ENCODE peak calls at places on chromosomes 12 and 14, in five cellular contexts. One of them, this sample, is unnamed.
A peak's percentile ranks its signal among the peaks of the same experiment; 100 is the strongest.

GRCh38 chr14:77027538-77028383 is 747 bp downstream of the IRF2BPL start:
- DNase-seq in adipocyte: peak; percentile 85
- DNase-seq in A549: peak; percentile 65
- DNase-seq in mesenchymal stem cell: peak; percentile 84
- DNase-seq in fibroblast of lung: peak; percentile 82
- DNase-seq in this sample: peak; percentile 64

GRCh38 chr14:103630364-103631108 is 1.5 kb downstream of the KLC1 start:
- DNase-seq in adipocyte: peak; percentile 60
- DNase-seq in A549: no peak
- DNase-seq in mesenchymal stem cell: peak; percentile 40
- DNase-seq in fibroblast of lung: peak; percentile 27
- DNase-seq in this sample: peak; percentile 10

GRCh38 chr12:126384029-126384564 is 1318.9 kb downstream of the AACS start:
- DNase-seq in adipocyte: no peak
- DNase-seq in A549: no peak
- DNase-seq in mesenchymal stem cell: no peak
- DNase-seq in fibroblast of lung: peak; percentile 27
- DNase-seq in this sample: no peak

GRCh38 chr14:60981626-60982455 is 796 bp downstream of the SLC38A6 start:
- DNase-seq in adipocyte: peak; percentile 77
- DNase-seq in A549: peak; percentile 37
- DNase-seq in mesenchymal stem cell: peak; percentile 88
- DNase-seq in fibroblast of lung: peak; percentile 90
- DNase-seq in this sample: peak; percentile 72

GRCh38 chr12:25497021-25497420 is 56.1 kb downstream of the LMNTD1 start:
- DNase-seq in adipocyte: no peak
- DNase-seq in A549: no peak
- DNase-seq in mesenchymal stem cell: no peak
- DNase-seq in fibroblast of lung: peak; percentile 60
- DNase-seq in this sample: no peak

GRCh38 chr12:43848786-43849185 is 12.9 kb downstream of the TMEM117 start:
- DNase-seq in adipocyte: no peak
- DNase-seq in A549: no peak
- DNase-seq in mesenchymal stem cell: no peak
- DNase-seq in fibroblast of lung: no peak
- DNase-seq in this sample: no peak

GRCh38 chr14:21768116-21768874 is 94.7 kb upstream of the OR4E1 start:
- DNase-seq in adipocyte: no peak
- DNase-seq in A549: peak; percentile 7
- DNase-seq in mesenchymal stem cell: peak; percentile 14
- DNase-seq in fibroblast of lung: no peak
- DNase-seq in this sample: peak; percentile 38

GRCh38 chr12:46472893-46473633 is 100.5 kb upstream of the SLC38A2 start:
- DNase-seq in adipocyte: peak; percentile 56
- DNase-seq in A549: no peak
- DNase-seq in mesenchymal stem cell: peak; percentile 68
- DNase-seq in fibroblast of lung: peak; percentile 75
- DNase-seq in this sample: peak; percentile 94

GRCh38 chr14:32560213-32560857 is 231.2 kb downstream of the AKAP6 start:
- DNase-seq in adipocyte: peak; percentile 95
- DNase-seq in A549: peak; percentile 53
- DNase-seq in mesenchymal stem cell: peak; percentile 85
- DNase-seq in fibroblast of lung: peak; percentile 76
- DNase-seq in this sample: peak; percentile 76

GRCh38 chr12:1527789-1528188 is 66.6 kb downstream of the FBXL14 start:
- DNase-seq in adipocyte: peak; percentile 69
- DNase-seq in A549: no peak
- DNase-seq in mesenchymal stem cell: peak; percentile 76
- DNase-seq in fibroblast of lung: peak; percentile 87
- DNase-seq in this sample: no peak

GRCh38 chr12:32273712-32274111 is 125.6 kb upstream of the FGD4 start:
- DNase-seq in adipocyte: no peak
- DNase-seq in A549: no peak
- DNase-seq in mesenchymal stem cell: no peak
- DNase-seq in fibroblast of lung: no peak
- DNase-seq in this sample: no peak

GRCh38 chr12:1914116-1914911 is 4.1 kb downstream of the CACNA2D4 start:
- DNase-seq in adipocyte: no peak
- DNase-seq in A549: no peak
- DNase-seq in mesenchymal stem cell: no peak
- DNase-seq in fibroblast of lung: no peak
- DNase-seq in this sample: no peak

GRCh38 chr14:54394596-54394995 is 2.2 kb upstream of the CDKN3 start:
- DNase-seq in adipocyte: no peak
- DNase-seq in A549: no peak
- DNase-seq in mesenchymal stem cell: no peak
- DNase-seq in fibroblast of lung: no peak
- DNase-seq in this sample: no peak

GRCh38 chr12:1796515-1797010 is 23.8 kb upstream of the LRTM2 start:
- DNase-seq in adipocyte: no peak
- DNase-seq in A549: no peak
- DNase-seq in mesenchymal stem cell: no peak
- DNase-seq in fibroblast of lung: no peak
- DNase-seq in this sample: peak; percentile 11

GRCh38 chr12:171743-172705 is 41.9 kb downstream of the SLC6A12 start:
- DNase-seq in adipocyte: no peak
- DNase-seq in A549: no peak
- DNase-seq in mesenchymal stem cell: no peak
- DNase-seq in fibroblast of lung: no peak
- DNase-seq in this sample: no peak

GRCh38 chr12:14905269-14906004 is 19.8 kb upstream of the MGP start:
- DNase-seq in adipocyte: no peak
- DNase-seq in A549: no peak
- DNase-seq in mesenchymal stem cell: no peak
- DNase-seq in fibroblast of lung: peak; percentile 35
- DNase-seq in this sample: peak; percentile 99

GRCh38 chr14:93655078-93655750 is 133.1 kb downstream of the PRIMA1 start:
- DNase-seq in adipocyte: peak; percentile 91
- DNase-seq in A549: peak; percentile 22
- DNase-seq in mesenchymal stem cell: peak; percentile 1
- DNase-seq in fibroblast of lung: peak; percentile 19
- DNase-seq in this sample: peak; percentile 22

GRCh38 chr12:102960766-102961487 is 3.5 kb downstream of the ASCL1 start:
- DNase-seq in adipocyte: no peak
- DNase-seq in A549: no peak
- DNase-seq in mesenchymal stem cell: no peak
- DNase-seq in fibroblast of lung: no peak
- DNase-seq in this sample: no peak

GRCh38 chr14:93012516-93013367 is 89.8 kb downstream of the CHGA start:
- DNase-seq in adipocyte: peak; percentile 61
- DNase-seq in A549: no peak
- DNase-seq in mesenchymal stem cell: no peak
- DNase-seq in fibroblast of lung: no peak
- DNase-seq in this sample: no peak

GRCh38 chr12:104057771-104058197 is 6.5 kb upstream of the HCFC2 start:
- DNase-seq in adipocyte: peak; percentile 61
- DNase-seq in A549: no peak
- DNase-seq in mesenchymal stem cell: peak; percentile 46
- DNase-seq in fibroblast of lung: no peak
- DNase-seq in this sample: peak; percentile 53

GRCh38 chr12:25531502-25532052 is 21.5 kb downstream of the LMNTD1 start:
- DNase-seq in adipocyte: no peak
- DNase-seq in A549: no peak
- DNase-seq in mesenchymal stem cell: no peak
- DNase-seq in fibroblast of lung: no peak
- DNase-seq in this sample: no peak

GRCh38 chr12:129076466-129077325 is 223.4 kb downstream of the GLT1D1 start:
- DNase-seq in adipocyte: no peak
- DNase-seq in A549: no peak
- DNase-seq in mesenchymal stem cell: no peak
- DNase-seq in fibroblast of lung: no peak
- DNase-seq in this sample: no peak

GRCh38 chr12:54958048-54958658 is 26.4 kb downstream of the TESPA1 start:
- DNase-seq in adipocyte: peak; percentile 84
- DNase-seq in A549: peak; percentile 22
- DNase-seq in mesenchymal stem cell: peak; percentile 67
- DNase-seq in fibroblast of lung: peak; percentile 49
- DNase-seq in this sample: peak; percentile 70

GRCh38 chr12:67692135-67692534 is 43.6 kb downstream of the DYRK2 start:
- DNase-seq in adipocyte: no peak
- DNase-seq in A549: no peak
- DNase-seq in mesenchymal stem cell: no peak
- DNase-seq in fibroblast of lung: no peak
- DNase-seq in this sample: no peak

GRCh38 chr12:46468159-46468558 is 95.6 kb upstream of the SLC38A2 start:
- DNase-seq in adipocyte: no peak
- DNase-seq in A549: no peak
- DNase-seq in mesenchymal stem cell: no peak
- DNase-seq in fibroblast of lung: peak; percentile 75
- DNase-seq in this sample: no peak

GRCh38 chr12:14514154-14514842 is 53.4 kb downstream of the PLBD1 start:
- DNase-seq in adipocyte: no peak
- DNase-seq in A549: no peak
- DNase-seq in mesenchymal stem cell: peak; percentile 27
- DNase-seq in fibroblast of lung: peak; percentile 24
- DNase-seq in this sample: no peak

GRCh38 chr12:116879509-116880212 is 1.6 kb downstream of the HRK start:
- DNase-seq in adipocyte: peak; percentile 22
- DNase-seq in A549: no peak
- DNase-seq in mesenchymal stem cell: no peak
- DNase-seq in fibroblast of lung: no peak
- DNase-seq in this sample: no peak

GRCh38 chr14:73634333-73634833 is 10.4 kb upstream of the DNAL1 start:
- DNase-seq in adipocyte: no peak
- DNase-seq in A549: no peak
- DNase-seq in mesenchymal stem cell: peak; percentile 12
- DNase-seq in fibroblast of lung: peak; percentile 36
- DNase-seq in this sample: peak; percentile 29

GRCh38 chr12:131128556-131128955 is 174.8 kb downstream of the ADGRD1 start:
- DNase-seq in adipocyte: no peak
- DNase-seq in A549: no peak
- DNase-seq in mesenchymal stem cell: no peak
- DNase-seq in fibroblast of lung: no peak
- DNase-seq in this sample: no peak

GRCh38 chr12:91072931-91073330 is 15.1 kb upstream of the KERA start:
- DNase-seq in adipocyte: peak; percentile 30
- DNase-seq in A549: no peak
- DNase-seq in mesenchymal stem cell: no peak
- DNase-seq in fibroblast of lung: peak; percentile 35
- DNase-seq in this sample: no peak

GRCh38 chr12:91774471-91774921 is 371.1 kb downstream of the BTG1 start:
- DNase-seq in adipocyte: peak; percentile 69
- DNase-seq in A549: no peak
- DNase-seq in mesenchymal stem cell: peak; percentile 70
- DNase-seq in fibroblast of lung: peak; percentile 73
- DNase-seq in this sample: no peak

GRCh38 chr12:68814490-68815231 is 6.7 kb downstream of the MDM2 start:
- DNase-seq in adipocyte: no peak
- DNase-seq in A549: no peak
- DNase-seq in mesenchymal stem cell: no peak
- DNase-seq in fibroblast of lung: no peak
- DNase-seq in this sample: no peak

GRCh38 chr12:95690861-95691635 is 99.5 kb downstream of the NTN4 start:
- DNase-seq in adipocyte: no peak
- DNase-seq in A549: no peak
- DNase-seq in mesenchymal stem cell: no peak
- DNase-seq in fibroblast of lung: no peak
- DNase-seq in this sample: no peak

GRCh38 chr14:57297852-57298251 is 29.1 kb downstream of the AP5M1 start:
- DNase-seq in adipocyte: no peak
- DNase-seq in A549: no peak
- DNase-seq in mesenchymal stem cell: no peak
- DNase-seq in fibroblast of lung: no peak
- DNase-seq in this sample: no peak

DNA sequence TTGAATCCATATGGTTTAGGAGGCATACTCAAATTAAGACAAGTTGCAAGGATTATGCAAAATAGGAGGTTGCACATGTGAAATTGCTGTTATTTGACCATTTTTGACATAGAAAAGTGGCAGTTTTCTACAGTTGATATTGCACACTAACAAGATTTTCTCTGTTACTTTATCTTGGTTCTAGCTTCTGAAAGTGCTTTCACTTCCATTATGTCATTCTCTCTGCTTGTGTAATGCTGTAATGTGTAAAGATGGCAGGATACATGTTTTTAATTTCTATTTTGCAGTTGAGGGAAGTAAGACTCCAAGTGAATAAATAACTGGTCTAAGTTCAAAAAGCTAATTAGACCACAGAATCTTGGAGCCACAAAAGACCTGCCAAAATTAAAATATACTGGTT is 60.6 kb downstream of the MYRFL start:
- DNase-seq in adipocyte: no peak
- DNase-seq in A549: no peak
- DNase-seq in mesenchymal stem cell: no peak
- DNase-seq in fibroblast of lung: no peak
- DNase-seq in this sample: no peak
- H3K4me1 ChIP-seq in adipocyte: no peaks in the 10 kb centered on the region
- H3K4me1 ChIP-seq in A549: no peaks in the 10 kb centered on the region
- H3K4me1 ChIP-seq in mesenchymal stem cell: peaks cover 10% of the 10 kb centered on the region
- H3K4me1 ChIP-seq in fibroblast of lung: no peaks in the 10 kb centered on the region
- H3K4me1 ChIP-seq in this sample: no peaks in the 10 kb centered on the region

DNA sequence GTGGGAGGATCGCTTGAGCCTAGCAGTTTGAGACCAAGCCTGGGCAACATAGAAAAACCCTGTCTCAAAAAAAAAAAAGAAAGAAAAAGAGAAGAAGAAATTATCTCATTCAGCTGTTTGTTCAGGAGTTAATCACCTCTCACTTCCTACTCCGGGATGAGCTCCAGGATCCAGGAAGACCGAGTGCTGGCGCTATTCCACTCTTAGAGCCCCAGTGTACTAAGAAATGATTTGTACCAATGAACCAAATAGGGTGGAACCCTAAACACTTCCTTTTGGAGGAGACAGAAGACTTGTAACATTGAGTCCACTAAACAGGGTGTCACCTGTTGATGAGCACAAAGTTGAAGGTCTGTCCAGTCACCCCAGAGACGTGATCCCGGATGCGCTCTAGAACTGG is 3.6 kb downstream of the ALKBH2 start:
- DNase-seq in adipocyte: no peak
- DNase-seq in A549: no peak
- DNase-seq in mesenchymal stem cell: no peak
- DNase-seq in fibroblast of lung: no peak
- DNase-seq in this sample: no peak
- H3K4me1 ChIP-seq in adipocyte: peaks cover 24% of the 10 kb centered on the region
- H3K4me1 ChIP-seq in A549: peaks cover 18% of the 10 kb centered on the region
- H3K4me1 ChIP-seq in mesenchymal stem cell: peaks cover 13% of the 10 kb centered on the region
- H3K4me1 ChIP-seq in fibroblast of lung: peaks cover 6% of the 10 kb centered on the region
- H3K4me1 ChIP-seq in this sample: peaks cover 7% of the 10 kb centered on the region

GRCh38 chr14:68297011-68297410 is 477.4 kb downstream of the RAD51B start:
- DNase-seq in adipocyte: no peak
- DNase-seq in A549: no peak
- DNase-seq in mesenchymal stem cell: no peak
- DNase-seq in fibroblast of lung: no peak
- DNase-seq in this sample: no peak
- H3K4me1 ChIP-seq in adipocyte: peaks cover 11% of the 10 kb centered on the region
- H3K4me1 ChIP-seq in A549: no peaks in the 10 kb centered on the region
- H3K4me1 ChIP-seq in mesenchymal stem cell: peaks cover 6% of the 10 kb centered on the region
- H3K4me1 ChIP-seq in fibroblast of lung: no peaks in the 10 kb centered on the region
- H3K4me1 ChIP-seq in this sample: peaks cover 15% of the 10 kb centered on the region

DNA sequence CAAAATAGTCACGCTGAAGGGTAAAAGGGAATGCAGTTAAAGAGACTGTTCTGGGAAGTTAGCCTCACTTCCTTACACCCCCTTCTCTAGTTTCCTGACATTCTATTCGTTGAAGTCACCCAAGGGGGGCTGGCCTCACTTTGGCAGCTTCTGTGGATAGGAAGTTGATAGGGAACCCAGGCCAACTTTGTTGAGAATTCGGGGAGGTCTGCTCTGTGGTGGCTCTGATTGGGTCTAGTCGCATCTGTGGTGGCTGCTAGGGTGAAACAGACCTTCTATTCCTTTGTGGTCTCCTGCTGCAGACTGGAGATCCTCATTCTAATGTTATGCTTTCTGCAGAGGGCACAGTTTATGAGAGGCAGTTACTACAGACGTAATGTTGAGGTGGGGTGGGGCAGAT is 28.8 kb upstream of the GZMB start:
- DNase-seq in adipocyte: no peak
- DNase-seq in A549: no peak
- DNase-seq in mesenchymal stem cell: no peak
- DNase-seq in fibroblast of lung: no peak
- DNase-seq in this sample: no peak
- H3K4me1 ChIP-seq in adipocyte: no peaks in the 10 kb centered on the region
- H3K4me1 ChIP-seq in A549: no peaks in the 10 kb centered on the region
- H3K4me1 ChIP-seq in mesenchymal stem cell: no peaks in the 10 kb centered on the region
- H3K4me1 ChIP-seq in fibroblast of lung: no peaks in the 10 kb centered on the region
- H3K4me1 ChIP-seq in this sample: no peaks in the 10 kb centered on the region